ENCODE peak calls at places on chromosomes 11 and 22, in ten cellular contexts. O is activated T-helper 1 cell treated with anti-CD3 and anti-CD28 coated beads, Interleukin-12 subunit alpha, Interleukin-12 subunit beta, Interleukin-2, Interleukin-4 antibody, amounts not matched to agents 30 ng/mL and 10 ng/mL and 1 ng/mL, durations not matched to agents 14 hours and 24 hours and 36 hours; N is LHCN-M2; H is AG04450; S is activated T-cell treated with anti-CD3 and anti-CD28 coated beads, Interleukin-2, amount 50 U/mL, for 48 hours; W is heart right ventricle; L is ELF-1; R is colonic mucosa; D is effector CD4-positive, alpha-beta T cell; C is HFF-Myc. V is an unnamed sample.
A peak's percentile ranks its signal among the peaks of the same experiment; 100 is the strongest.

GRCh38 chr11:92295175-92296137 is 70.8 kb downstream of the FAT3 start:
- DNase-seq in R (peak; percentile 73), S (no peak), O (no peak), W (no peak), N (peak; percentile 74), C (no peak), D (no peak), L (no peak), H (no peak), V (no peak)

GRCh38 chr11:10413268-10413667 is 41.8 kb upstream of the AMPD3 start:
- DNase-seq in W (peak; percentile 36), C (no peak), O (peak; percentile 22), N (peak; percentile 49), R (peak; percentile 38), L (no peak), S (peak; percentile 40), H (no peak), D (no peak), V (no peak)

GRCh38 chr11:2576536-2576935 is 123.3 kb downstream of the KCNQ1OT1 start:
- DNase-seq in L (no peak), W (no peak), C (no peak), H (no peak), D (peak; percentile 0), O (no peak), N (no peak), S (no peak), R (no peak), V (no peak)

GRCh38 chr11:83292709-83293435 is 6.7 kb upstream of the CCDC90B start:
- DNase-seq in S (peak; percentile 21), O (peak; percentile 25), R (peak; percentile 22), C (peak; percentile 50), N (peak; percentile 74), D (peak; percentile 10), L (peak; percentile 44), W (peak; percentile 33), H (peak; percentile 29), V (peak; percentile 95)

GRCh38 chr11:83910135-83910534 is 624.0 kb upstream of the CCDC90B start:
- DNase-seq in S (no peak), R (no peak), L (no peak), D (no peak), C (no peak), O (no peak), W (no peak), N (no peak), H (no peak), V (no peak)

GRCh38 chr11:16958833-16959232 is 55.4 kb downstream of the PLEKHA7 start:
- DNase-seq in N (no peak), O (no peak), W (no peak), L (no peak), C (no peak), H (no peak), D (no peak), S (no peak), R (peak; percentile 70), V (no peak)

GRCh38 chr11:95706974-95707387 is 82.6 kb downstream of the FAM76B start:
- DNase-seq in R (no peak), S (no peak), D (no peak), N (no peak), L (no peak), C (no peak), W (no peak), O (no peak), H (no peak), V (no peak)

GRCh38 chr11:44752262-44752661 is 25.5 kb downstream of the TSPAN18 start:
- DNase-seq in N (no peak), L (no peak), D (no peak), O (no peak), H (no peak), W (no peak), R (no peak), S (no peak), C (no peak), V (no peak)

GRCh38 chr11:1934326-1935155 is 12.6 kb upstream of the MRPL23 start:
- DNase-seq in O (no peak), N (no peak), W (no peak), R (no peak), L (no peak), S (no peak), H (no peak), D (no peak), C (no peak), V (no peak)

GRCh38 chr11:57370251-57370650 is 10.7 kb downstream of the PRG3 start:
- DNase-seq in R (no peak), L (no peak), N (no peak), H (no peak), W (no peak), D (no peak), C (no peak), O (no peak), S (no peak), V (no peak)

GRCh38 chr11:66880484-66881211 is 23.8 kb downstream of the LRFN4 start:
- DNase-seq in H (no peak), O (no peak), C (no peak), D (no peak), N (no peak), R (no peak), S (no peak), W (no peak), L (no peak), V (peak; percentile 64)

GRCh38 chr11:31995525-31996123 is 95.2 kb upstream of the RCN1 start:
- DNase-seq in D (no peak), N (peak; percentile 28), C (no peak), O (peak; percentile 6), S (no peak), W (no peak), R (no peak), L (no peak), H (no peak), V (no peak)

GRCh38 chr22:20764729-20765128 is 9.2 kb upstream of the SERPIND1 start:
- DNase-seq in O (no peak), S (no peak), R (no peak), H (no peak), L (no peak), C (no peak), W (no peak), N (no peak), D (no peak), V (no peak)

GRCh38 chr11:44030276-44030932 is 17.4 kb upstream of the ACCSL start:
- DNase-seq in L (peak; percentile 59), H (no peak), C (no peak), O (no peak), S (no peak), R (no peak), D (no peak), N (peak; percentile 40), W (peak; percentile 70), V (peak; percentile 37)

GRCh38 chr11:19978668-19979518 is 181.4 kb downstream of the DBX1 start:
- DNase-seq in H (peak; percentile 65), C (no peak), S (no peak), W (no peak), O (no peak), D (no peak), R (no peak), N (peak; percentile 71), L (no peak), V (no peak)

GRCh38 chr11:76148941-76149613 is 57.2 kb downstream of the WNT11 start:
- DNase-seq in S (no peak), O (no peak), W (peak; percentile 24), H (no peak), L (no peak), D (no peak), R (peak; percentile 85), C (no peak), N (no peak), V (no peak)

GRCh38 chr11:23536907-23537306 is 676.6 kb upstream of the CCDC179 start:
- DNase-seq in S (no peak), N (no peak), D (no peak), O (no peak), C (no peak), R (no peak), W (no peak), H (no peak), L (no peak), V (no peak)

GRCh38 chr11:85869776-85870175 is 14.6 kb downstream of the CCDC83 start:
- DNase-seq in W (no peak), L (no peak), H (no peak), O (no peak), C (no peak), R (no peak), N (no peak), S (no peak), D (no peak), V (no peak)

GRCh38 chr22:41524809-41525449 is 19.3 kb downstream of the POLR3H start:
- DNase-seq in C (no peak), H (no peak), S (peak; percentile 69), R (peak; percentile 38), W (no peak), D (peak; percentile 36), L (no peak), N (peak; percentile 9), O (peak; percentile 52), V (peak; percentile 58)

GRCh38 chr11:84763931-84764330 is 863.2 kb downstream of the DLG2 start:
- DNase-seq in C (no peak), W (no peak), S (no peak), R (no peak), D (no peak), O (no peak), H (no peak), N (no peak), L (no peak), V (no peak)

GRCh38 chr11:9651481-9651880 is 12.4 kb upstream of the SWAP70 start:
- DNase-seq in R (no peak), D (no peak), O (no peak), C (no peak), L (no peak), H (no peak), W (no peak), S (no peak), N (no peak), V (no peak)

GRCh38 chr11:130769782-130770565 is 146.3 kb downstream of the SNX19 start:
- DNase-seq in H (no peak), L (no peak), O (no peak), C (no peak), R (no peak), S (no peak), W (no peak), N (no peak), D (no peak), V (no peak)

GRCh38 chr22:19503367-19503766 is 20.8 kb downstream of the CLDN5 start:
- DNase-seq in W (no peak), S (no peak), D (no peak), R (no peak), H (no peak), C (no peak), L (no peak), O (no peak), N (no peak), V (no peak)

GRCh38 chr11:60457576-60457975 is 1.9 kb downstream of the MS4A1 start:
- DNase-seq in L (no peak), C (no peak), D (no peak), W (no peak), H (no peak), N (no peak), R (no peak), S (no peak), O (no peak), V (no peak)

GRCh38 chr11:68673991-68674390 is 10.4 kb upstream of the GAL start:
- DNase-seq in L (no peak), O (no peak), R (no peak), D (no peak), H (no peak), C (no peak), S (no peak), W (no peak), N (peak; percentile 7), V (no peak)

GRCh38 chr11:69949327-69949726 is 128.8 kb upstream of the ANO1 start:
- DNase-seq in H (no peak), D (no peak), R (no peak), N (peak; percentile 35), W (no peak), S (no peak), C (no peak), L (peak; percentile 64), O (no peak), V (no peak)